ENCODE peak calls at places on chromosomes 16 and 17, in eight cellular contexts. One of them, this sample, is unnamed.

GRCh38 chr16:53509906-53510703 is 7.1 kb upstream of the AKTIP start:
- DNase-seq in colonic mucosa: peak; percentile 58
- DNase-seq in effector memory CD4-positive, alpha-beta T cell: peak; percentile 49
- DNase-seq in CD8-positive, alpha-beta T cell: peak; percentile 51
- DNase-seq in Panc1: peak; percentile 55
- DNase-seq in GM23338: peak; percentile 84
- DNase-seq in DND-41: peak; percentile 60
- DNase-seq in cardiac muscle cell: peak; percentile 79
- DNase-seq in this sample: peak; percentile 41

GRCh38 chr16:28886945-28887344 is 8.7 kb downstream of the ATP2A1 start:
- DNase-seq in cardiac muscle cell: no peak
- DNase-seq in Panc1: no peak
- DNase-seq in colonic mucosa: no peak
- DNase-seq in CD8-positive, alpha-beta T cell: no peak
- DNase-seq in effector memory CD4-positive, alpha-beta T cell: no peak
- DNase-seq in DND-41: no peak
- DNase-seq in GM23338: no peak
- DNase-seq in this sample: no peak

GRCh38 chr17:19579192-19579668 is 45.6 kb downstream of the SLC47A1 start:
- DNase-seq in GM23338: peak; percentile 57
- DNase-seq in Panc1: no peak
- DNase-seq in cardiac muscle cell: peak; percentile 15
- DNase-seq in DND-41: no peak
- DNase-seq in colonic mucosa: no peak
- DNase-seq in CD8-positive, alpha-beta T cell: no peak
- DNase-seq in effector memory CD4-positive, alpha-beta T cell: no peak
- DNase-seq in this sample: no peak

GRCh38 chr16:65889533-65889966 is 476.9 kb upstream of the CDH5 start:
- DNase-seq in Panc1: no peak
- DNase-seq in GM23338: no peak
- DNase-seq in effector memory CD4-positive, alpha-beta T cell: no peak
- DNase-seq in cardiac muscle cell: no peak
- DNase-seq in DND-41: no peak
- DNase-seq in CD8-positive, alpha-beta T cell: no peak
- DNase-seq in colonic mucosa: no peak
- DNase-seq in this sample: no peak

GRCh38 chr16:30041841-30042240 is 10.8 kb upstream of the TLCD3B start:
- DNase-seq in Panc1: no peak
- DNase-seq in colonic mucosa: no peak
- DNase-seq in effector memory CD4-positive, alpha-beta T cell: no peak
- DNase-seq in cardiac muscle cell: peak; percentile 39
- DNase-seq in DND-41: no peak
- DNase-seq in CD8-positive, alpha-beta T cell: no peak
- DNase-seq in GM23338: peak; percentile 40
- DNase-seq in this sample: no peak

GRCh38 chr16:20798364-20798763 is 7.9 kb downstream of the ERI2 start:
- DNase-seq in DND-41: no peak
- DNase-seq in cardiac muscle cell: no peak
- DNase-seq in GM23338: no peak
- DNase-seq in effector memory CD4-positive, alpha-beta T cell: no peak
- DNase-seq in CD8-positive, alpha-beta T cell: no peak
- DNase-seq in colonic mucosa: no peak
- DNase-seq in Panc1: no peak
- DNase-seq in this sample: no peak

GRCh38 chr17:57940653-57941329 is 14.4 kb downstream of the CUEDC1 start:
- DNase-seq in Panc1: no peak
- DNase-seq in cardiac muscle cell: no peak
- DNase-seq in CD8-positive, alpha-beta T cell: no peak
- DNase-seq in GM23338: no peak
- DNase-seq in effector memory CD4-positive, alpha-beta T cell: no peak
- DNase-seq in DND-41: no peak
- DNase-seq in colonic mucosa: no peak
- DNase-seq in this sample: no peak

GRCh38 chr17:61465550-61466237 is 13.5 kb downstream of the TBX4 start:
- DNase-seq in cardiac muscle cell: no peak
- DNase-seq in colonic mucosa: no peak
- DNase-seq in Panc1: no peak
- DNase-seq in DND-41: no peak
- DNase-seq in GM23338: no peak
- DNase-seq in effector memory CD4-positive, alpha-beta T cell: no peak
- DNase-seq in CD8-positive, alpha-beta T cell: no peak
- DNase-seq in this sample: no peak

GRCh38 chr17:59332890-59333377 is 1.5 kb downstream of the YPEL2 start:
- DNase-seq in Panc1: no peak
- DNase-seq in cardiac muscle cell: no peak
- DNase-seq in DND-41: no peak
- DNase-seq in GM23338: no peak
- DNase-seq in colonic mucosa: no peak
- DNase-seq in effector memory CD4-positive, alpha-beta T cell: no peak
- DNase-seq in CD8-positive, alpha-beta T cell: peak; percentile 14
- DNase-seq in this sample: no peak

GRCh38 chr16:31467151-31467550 is 4.8 kb upstream of the TGFB1I1 start:
- DNase-seq in effector memory CD4-positive, alpha-beta T cell: no peak
- DNase-seq in GM23338: no peak
- DNase-seq in colonic mucosa: no peak
- DNase-seq in cardiac muscle cell: no peak
- DNase-seq in DND-41: peak; percentile 82
- DNase-seq in CD8-positive, alpha-beta T cell: no peak
- DNase-seq in Panc1: no peak
- DNase-seq in this sample: no peak

GRCh38 chr17:63956296-63956920 is 16.3 kb downstream of the SCN4A start:
- DNase-seq in DND-41: no peak
- DNase-seq in GM23338: no peak
- DNase-seq in CD8-positive, alpha-beta T cell: no peak
- DNase-seq in cardiac muscle cell: no peak
- DNase-seq in Panc1: no peak
- DNase-seq in effector memory CD4-positive, alpha-beta T cell: no peak
- DNase-seq in colonic mucosa: no peak
- DNase-seq in this sample: no peak

GRCh38 chr16:19884611-19885455 is at the start of gene GPRC5B:
- DNase-seq in effector memory CD4-positive, alpha-beta T cell: peak; percentile 34
- DNase-seq in DND-41: no peak
- DNase-seq in colonic mucosa: peak; percentile 48
- DNase-seq in GM23338: peak; percentile 66
- DNase-seq in Panc1: no peak
- DNase-seq in cardiac muscle cell: peak; percentile 84
- DNase-seq in CD8-positive, alpha-beta T cell: peak; percentile 47
- DNase-seq in this sample: peak; percentile 18

GRCh38 chr16:86653289-86654006 is 75.1 kb downstream of the FOXL1 start:
- DNase-seq in CD8-positive, alpha-beta T cell: no peak
- DNase-seq in cardiac muscle cell: no peak
- DNase-seq in Panc1: no peak
- DNase-seq in effector memory CD4-positive, alpha-beta T cell: no peak
- DNase-seq in DND-41: no peak
- DNase-seq in GM23338: no peak
- DNase-seq in colonic mucosa: no peak
- DNase-seq in this sample: no peak

GRCh38 chr16:75377971-75378386 is 55.3 kb downstream of the CFDP1 start:
- DNase-seq in cardiac muscle cell: no peak
- DNase-seq in effector memory CD4-positive, alpha-beta T cell: no peak
- DNase-seq in DND-41: no peak
- DNase-seq in colonic mucosa: no peak
- DNase-seq in GM23338: peak; percentile 71
- DNase-seq in CD8-positive, alpha-beta T cell: no peak
- DNase-seq in Panc1: no peak
- DNase-seq in this sample: peak; percentile 4

GRCh38 chr17:82434216-82434565 is 15.8 kb upstream of the OGFOD3 start:
- DNase-seq in effector memory CD4-positive, alpha-beta T cell: no peak
- DNase-seq in GM23338: no peak
- DNase-seq in DND-41: peak; percentile 49
- DNase-seq in cardiac muscle cell: no peak
- DNase-seq in colonic mucosa: no peak
- DNase-seq in Panc1: no peak
- DNase-seq in CD8-positive, alpha-beta T cell: no peak
- DNase-seq in this sample: no peak

GRCh38 chr16:85717393-85718152 is 28.8 kb upstream of the GINS2 start:
- DNase-seq in colonic mucosa: peak; percentile 81
- DNase-seq in GM23338: peak; percentile 90
- DNase-seq in Panc1: no peak
- DNase-seq in CD8-positive, alpha-beta T cell: peak; percentile 69
- DNase-seq in DND-41: peak; percentile 65
- DNase-seq in cardiac muscle cell: peak; percentile 87
- DNase-seq in effector memory CD4-positive, alpha-beta T cell: peak; percentile 36
- DNase-seq in this sample: peak; percentile 46

GRCh38 chr17:43768382-43768781 is 9.8 kb upstream of the SOST start:
- DNase-seq in Panc1: no peak
- DNase-seq in cardiac muscle cell: no peak
- DNase-seq in CD8-positive, alpha-beta T cell: no peak
- DNase-seq in GM23338: no peak
- DNase-seq in DND-41: no peak
- DNase-seq in effector memory CD4-positive, alpha-beta T cell: no peak
- DNase-seq in colonic mucosa: peak; percentile 66
- DNase-seq in this sample: peak; percentile 92

DNA sequence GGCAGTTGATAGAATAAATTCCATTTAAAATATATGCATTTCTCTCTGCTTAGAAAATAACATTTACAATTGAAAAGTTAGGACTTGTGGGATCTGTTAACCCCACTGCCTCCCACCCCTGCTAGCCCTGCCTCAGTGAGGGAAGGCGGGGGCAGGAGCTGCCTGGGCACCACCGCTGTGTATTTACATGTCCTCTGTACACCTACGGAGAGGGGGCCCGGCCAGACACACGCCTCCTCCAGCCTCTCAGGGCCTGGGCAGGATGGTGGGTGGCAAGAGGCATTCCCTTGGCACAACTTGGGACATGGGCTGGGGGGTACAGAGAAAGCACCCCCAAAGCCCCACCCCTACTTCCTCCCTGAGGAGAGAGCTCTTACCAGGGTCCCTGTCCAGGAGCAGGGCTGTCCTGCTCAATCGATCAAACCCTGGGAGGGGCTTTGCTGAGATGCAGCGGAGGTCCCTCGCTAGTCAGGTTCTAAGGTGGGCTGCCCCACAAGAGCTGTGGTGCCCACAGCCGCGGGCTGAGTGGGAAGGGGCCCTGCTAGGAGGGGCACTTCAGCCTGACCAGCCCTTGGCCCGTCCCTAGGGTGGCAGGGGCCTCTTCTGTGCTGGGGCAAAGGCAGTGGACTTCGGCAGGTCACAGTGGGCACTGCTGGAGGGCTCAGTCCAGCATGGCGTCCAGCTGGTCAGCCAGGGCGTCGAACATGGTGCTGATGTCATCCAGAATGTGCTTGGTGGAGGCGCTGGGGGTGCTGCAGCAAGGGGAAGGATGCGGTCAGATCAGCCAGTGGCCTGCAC is 14.7 kb downstream of the CASKIN2 start:
- DNase-seq in Panc1: no peak
- DNase-seq in DND-41: no peak
- DNase-seq in CD8-positive, alpha-beta T cell: no peak
- DNase-seq in cardiac muscle cell: no peak
- DNase-seq in colonic mucosa: no peak
- DNase-seq in effector memory CD4-positive, alpha-beta T cell: no peak
- DNase-seq in GM23338: no peak
- DNase-seq in this sample: no peak
- H3K27ac ChIP-seq in Panc1: no peak overlapping the region
- H3K27ac ChIP-seq in DND-41: no peak overlapping the region
- H3K27ac ChIP-seq in CD8-positive, alpha-beta T cell: no peak overlapping the region
- H3K27ac ChIP-seq in cardiac muscle cell: no peak overlapping the region
- H3K27ac ChIP-seq in colonic mucosa: no peak overlapping the region
- H3K27ac ChIP-seq in effector memory CD4-positive, alpha-beta T cell: no peak overlapping the region
- H3K27ac ChIP-seq in GM23338: no peak overlapping the region
- H3K27ac ChIP-seq in this sample: no peak overlapping the region

DNA sequence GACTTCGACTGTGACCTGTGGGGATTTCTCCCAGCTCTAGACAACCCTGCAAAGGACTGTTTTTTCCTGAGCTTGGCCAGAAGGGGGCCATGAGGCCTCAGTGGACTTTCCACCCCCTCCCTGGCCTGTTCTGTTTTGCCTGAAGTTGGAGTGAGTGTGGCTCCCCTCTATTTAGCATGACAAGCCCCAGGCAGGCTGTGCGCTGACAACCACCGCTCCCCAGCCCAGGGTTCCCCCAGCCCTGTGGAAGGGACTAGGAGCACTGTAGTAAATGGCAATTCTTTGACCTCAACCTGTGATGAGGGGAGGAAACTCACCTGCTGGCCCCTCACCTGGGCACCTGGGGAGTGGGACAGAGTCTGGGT is 19.3 kb downstream of the NGFR start:
- DNase-seq in CD8-positive, alpha-beta T cell: no peak
- DNase-seq in cardiac muscle cell: peak; percentile 41
- DNase-seq in GM23338: peak; percentile 86
- DNase-seq in colonic mucosa: no peak
- DNase-seq in DND-41: no peak
- DNase-seq in Panc1: no peak
- DNase-seq in effector memory CD4-positive, alpha-beta T cell: no peak
- DNase-seq in this sample: no peak
- H3K27me3 ChIP-seq in CD8-positive, alpha-beta T cell: no peaks in the 10 kb centered on the region
- H3K27me3 ChIP-seq in cardiac muscle cell: no peaks in the 10 kb centered on the region
- H3K27me3 ChIP-seq in GM23338: no peaks in the 10 kb centered on the region
- H3K27me3 ChIP-seq in colonic mucosa: no peaks in the 10 kb centered on the region
- H3K27me3 ChIP-seq in DND-41: peaks cover 16% of the 10 kb centered on the region
- H3K27me3 ChIP-seq in Panc1: no peaks in the 10 kb centered on the region
- H3K27me3 ChIP-seq in effector memory CD4-positive, alpha-beta T cell: peaks cover 7% of the 10 kb centered on the region
- H3K27me3 ChIP-seq in this sample: peaks cover 10% of the 10 kb centered on the region

GRCh38 chr17:69762766-69763165 is 312.3 kb upstream of the KCNJ16 start:
- DNase-seq in effector memory CD4-positive, alpha-beta T cell: no peak
- DNase-seq in DND-41: no peak
- DNase-seq in cardiac muscle cell: no peak
- DNase-seq in CD8-positive, alpha-beta T cell: no peak
- DNase-seq in colonic mucosa: no peak
- DNase-seq in Panc1: no peak
- DNase-seq in GM23338: no peak
- DNase-seq in this sample: no peak

GRCh38 chr17:69763503-69763902 is 311.5 kb upstream of the KCNJ16 start:
- DNase-seq in GM23338: no peak
- DNase-seq in effector memory CD4-positive, alpha-beta T cell: no peak
- DNase-seq in CD8-positive, alpha-beta T cell: no peak
- DNase-seq in DND-41: no peak
- DNase-seq in cardiac muscle cell: peak; percentile 10
- DNase-seq in Panc1: no peak
- DNase-seq in colonic mucosa: no peak
- DNase-seq in this sample: no peak

GRCh38 chr17:69762359-69762758 is 312.7 kb upstream of the KCNJ16 start:
- DNase-seq in cardiac muscle cell: no peak
- DNase-seq in GM23338: no peak
- DNase-seq in DND-41: no peak
- DNase-seq in effector memory CD4-positive, alpha-beta T cell: no peak
- DNase-seq in colonic mucosa: no peak
- DNase-seq in CD8-positive, alpha-beta T cell: no peak
- DNase-seq in Panc1: peak; percentile 7
- DNase-seq in this sample: no peak

GRCh38 chr17:69761767-69762321 is 313.2 kb upstream of the KCNJ16 start:
- DNase-seq in GM23338: peak; percentile 17
- DNase-seq in colonic mucosa: no peak
- DNase-seq in CD8-positive, alpha-beta T cell: no peak
- DNase-seq in DND-41: no peak
- DNase-seq in cardiac muscle cell: no peak
- DNase-seq in Panc1: peak; percentile 61
- DNase-seq in effector memory CD4-positive, alpha-beta T cell: no peak
- DNase-seq in this sample: no peak

GRCh38 chr17:69764137-69764536 is 310.9 kb upstream of the KCNJ16 start:
- DNase-seq in GM23338: no peak
- DNase-seq in effector memory CD4-positive, alpha-beta T cell: no peak
- DNase-seq in CD8-positive, alpha-beta T cell: no peak
- DNase-seq in Panc1: no peak
- DNase-seq in cardiac muscle cell: no peak
- DNase-seq in colonic mucosa: no peak
- DNase-seq in DND-41: no peak
- DNase-seq in this sample: no peak
- H3K27ac ChIP-seq in GM23338: no peak overlapping the region
- H3K27ac ChIP-seq in effector memory CD4-positive, alpha-beta T cell: no peak overlapping the region
- H3K27ac ChIP-seq in CD8-positive, alpha-beta T cell: no peak overlapping the region
- H3K27ac ChIP-seq in Panc1: no peak overlapping the region
- H3K27ac ChIP-seq in cardiac muscle cell: no peak overlapping the region
- H3K27ac ChIP-seq in colonic mucosa: no peak overlapping the region
- H3K27ac ChIP-seq in DND-41: no peak overlapping the region
- H3K27ac ChIP-seq in this sample: no peak overlapping the region

GRCh38 chr17:49972486-49973270 is 3.7 kb downstream of the DLX4 start:
- DNase-seq in Panc1: no peak
- DNase-seq in colonic mucosa: no peak
- DNase-seq in cardiac muscle cell: no peak
- DNase-seq in effector memory CD4-positive, alpha-beta T cell: no peak
- DNase-seq in CD8-positive, alpha-beta T cell: no peak
- DNase-seq in DND-41: no peak
- DNase-seq in GM23338: peak; percentile 67
- DNase-seq in this sample: no peak
- H3K27me3 ChIP-seq in Panc1: peaks cover 5% of the 10 kb centered on the region
- H3K27me3 ChIP-seq in colonic mucosa: peaks cover 64% of the 10 kb centered on the region
- H3K27me3 ChIP-seq in cardiac muscle cell: peaks cover 98% of the 10 kb centered on the region
- H3K27me3 ChIP-seq in effector memory CD4-positive, alpha-beta T cell: peaks cover 60% of the 10 kb centered on the region
- H3K27me3 ChIP-seq in CD8-positive, alpha-beta T cell: peaks cover 27% of the 10 kb centered on the region
- H3K27me3 ChIP-seq in DND-41: peaks cover 38% of the 10 kb centered on the region
- H3K27me3 ChIP-seq in GM23338: peaks cover 99% of the 10 kb centered on the region
- H3K27me3 ChIP-seq in this sample: peaks cover 65% of the 10 kb centered on the region

This sample was measured in HL-60.